ENCODE peak calls at places on chromosomes 3 and 15, in five cellular contexts. S is endothelial cell of umbilical vein, H is mesenchymal stem cell, F is HCT116, U is K562. T is an unnamed sample.

GRCh38 chr3:188819939-188820338 is 351.8 kb upstream of the TPRG1 start:
- DNase-seq in S (no peak), F (no peak), H (peak; percentile 85), U (no peak), T (no peak)

GRCh38 chr3:149090907-149091306 is 4.6 kb upstream of the HLTF start:
- DNase-seq in S (no peak), H (no peak), U (no peak), F (no peak), T (no peak)

GRCh38 chr15:39631357-39631756 is 50.5 kb downstream of the THBS1 start:
- DNase-seq in F (no peak), U (no peak), S (no peak), H (no peak), T (no peak)

GRCh38 chr15:35740761-35741160 is 194.8 kb upstream of the DPH6 start:
- DNase-seq in F (no peak), S (peak; percentile 36), U (no peak), H (no peak), T (no peak)

GRCh38 chr3:191328963-191329653 is at the start of gene CCDC50:
- DNase-seq in F (no peak), H (peak; percentile 81), S (peak; percentile 78), U (peak; percentile 82), T (peak; percentile 90)

GRCh38 chr15:74592222-74592621 is 23.4 kb upstream of the CLK3 start:
- DNase-seq in H (no peak), U (no peak), S (no peak), F (no peak), T (no peak)

GRCh38 chr15:88634449-88634848 is 4.4 kb upstream of the ISG20 start:
- DNase-seq in S (no peak), U (no peak), H (no peak), F (no peak), T (no peak)

GRCh38 chr3:121175083-121175482 is 267.1 kb downstream of the STXBP5L start:
- DNase-seq in F (no peak), H (no peak), S (no peak), U (no peak), T (no peak)

GRCh38 chr15:33547876-33548275 is 237.1 kb downstream of the RYR3 start:
- DNase-seq in U (no peak), F (no peak), H (peak; percentile 1), S (peak; percentile 55), T (peak; percentile 73)

GRCh38 chr3:196287066-196287404 is 491 bp downstream of the PCYT1A start:
- DNase-seq in U (no peak), H (peak; percentile 59), S (no peak), F (no peak), T (peak; percentile 51)

GRCh38 chr15:75508741-75509532 is 57.4 kb upstream of the SIN3A start:
- DNase-seq in F (peak; percentile 32), H (peak; percentile 62), S (peak; percentile 58), U (peak; percentile 26), T (peak; percentile 42)

GRCh38 chr3:63613561-63613960 is 38.9 kb upstream of the SNTN start:
- DNase-seq in F (no peak), U (no peak), H (no peak), S (no peak), T (no peak)

GRCh38 chr3:183907911-183908331 is 23.2 kb upstream of the PARL start:
- DNase-seq in U (no peak), H (no peak), S (no peak), F (no peak), T (no peak)

GRCh38 chr3:139204756-139205155 is 139.1 kb upstream of the MRPS22 start:
- DNase-seq in H (peak; percentile 23), S (no peak), F (no peak), U (no peak), T (no peak)

GRCh38 chr3:156431334-156432121 is 123.4 kb downstream of the SSR3 start:
- DNase-seq in U (no peak), F (no peak), H (no peak), S (peak; percentile 24), T (no peak)

GRCh38 chr15:94674251-94674650 is 442.9 kb downstream of the MCTP2 start:
- DNase-seq in U (no peak), F (no peak), S (peak; percentile 37), H (no peak), T (no peak)

GRCh38 chr3:114231616-114232015 is 5.8 kb downstream of the ZNF80 start:
- DNase-seq in S (no peak), U (no peak), F (no peak), H (no peak), T (no peak)

GRCh38 chr3:58394339-58394738 is 39.3 kb downstream of the PDHB start:
- DNase-seq in U (no peak), S (no peak), H (no peak), F (no peak), T (no peak)

GRCh38 chr15:69719527-69719926 is 266.9 kb downstream of the RPLP1 start:
- DNase-seq in H (peak; percentile 31), U (no peak), S (no peak), F (no peak), T (no peak)

GRCh38 chr3:18288243-18288642 is 136.9 kb downstream of the SATB1 start:
- DNase-seq in U (no peak), H (no peak), S (no peak), F (no peak), T (no peak)
- H2AFZ ChIP-seq in U (no peak overlapping the region), H (no peak overlapping the region), S (no peak overlapping the region), F (no peak overlapping the region), T (no peak overlapping the region)

GRCh38 chr3:61466357-61466756 is 95.0 kb upstream of the PTPRG start:
- DNase-seq in U (no peak), S (no peak), H (no peak), F (no peak), T (no peak)
- H2AFZ ChIP-seq in U (no peak overlapping the region), S (no peak overlapping the region), H (no peak overlapping the region), F (no peak overlapping the region), T (no peak overlapping the region)

DNA sequence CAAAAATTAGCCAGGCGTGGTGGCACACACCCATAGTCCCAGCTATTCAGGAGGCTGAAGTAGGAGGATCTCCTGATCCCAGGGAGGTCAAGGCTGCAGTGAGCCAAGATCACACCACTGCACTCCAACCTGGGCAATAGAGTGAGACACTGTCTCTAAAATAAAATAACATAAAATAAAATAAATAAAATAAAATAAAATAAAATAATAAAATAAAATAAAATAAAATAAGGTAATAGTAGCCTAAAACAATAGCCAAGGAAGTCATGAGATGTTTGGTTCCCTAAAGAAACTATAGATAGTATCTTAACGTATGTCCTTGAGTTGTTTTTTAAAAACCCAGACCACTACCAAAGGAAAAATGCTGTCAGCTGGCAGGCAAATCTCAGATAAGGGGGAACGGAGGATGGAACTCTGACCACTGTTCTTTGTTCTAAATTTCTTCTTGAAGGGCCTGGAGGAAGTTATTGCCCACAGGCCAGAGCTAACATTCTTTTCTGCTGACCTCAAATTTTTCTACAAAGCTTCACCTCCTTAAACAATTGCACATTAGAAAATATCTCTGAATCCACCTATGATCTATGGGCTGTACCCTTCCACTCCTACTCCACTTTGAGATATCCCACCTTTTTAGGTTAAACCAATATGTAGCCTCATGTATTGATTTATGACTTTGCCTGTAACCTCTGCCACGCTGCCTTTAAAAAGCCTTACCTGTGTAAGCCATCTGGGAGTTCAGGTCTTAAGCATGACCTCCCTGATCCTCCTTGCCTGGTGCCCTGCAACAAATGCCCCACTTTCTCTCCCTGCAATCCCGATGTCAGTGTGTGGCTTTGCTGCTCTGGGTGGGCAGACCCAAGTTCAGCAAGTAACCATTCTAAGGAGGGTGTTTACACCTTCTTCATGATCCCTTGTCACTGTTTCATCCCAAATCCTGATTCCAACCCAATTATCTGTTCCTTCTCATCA is 126.2 kb upstream of the BHLHE40 start:
- DNase-seq in F (no peak), U (no peak), H (no peak), S (peak; percentile 94), T (no peak)
- H2AFZ ChIP-seq in F (no peak overlapping the region), U (no peak overlapping the region), H (no peak overlapping the region), S (no peak overlapping the region), T (no peak overlapping the region)

GRCh38 chr15:89725064-89725463 is 26.0 kb downstream of the MESP1 start:
- DNase-seq in U (no peak), S (no peak), F (no peak), H (no peak), T (no peak)

GRCh38 chr15:89732451-89733172 is 18.4 kb downstream of the MESP1 start:
- DNase-seq in U (no peak), H (no peak), F (no peak), S (no peak), T (no peak)

GRCh38 chr15:89724621-89725020 is 26.4 kb downstream of the MESP1 start:
- DNase-seq in U (no peak), H (no peak), F (no peak), S (no peak), T (no peak)

GRCh38 chr15:89731275-89731674 is 19.8 kb downstream of the MESP1 start:
- DNase-seq in S (no peak), H (no peak), F (no peak), U (no peak), T (no peak)

GRCh38 chr15:89728254-89728653 is 22.8 kb downstream of the MESP1 start:
- DNase-seq in F (no peak), U (no peak), H (peak; percentile 77), S (no peak), T (peak; percentile 48)
- H2AFZ ChIP-seq in F (no peak overlapping the region), U (no peak overlapping the region), H (no peak overlapping the region), S (no peak overlapping the region), T (no peak overlapping the region)

GRCh38 chr15:40731034-40731433 is 24.0 kb downstream of the RMDN3 start:
- DNase-seq in H (no peak), S (peak; percentile 73), F (no peak), U (no peak), T (no peak)
- H2AFZ ChIP-seq in H (no peak overlapping the region), S (peak overlapping the region; percentile 79), F (no peak overlapping the region), U (no peak overlapping the region), T (no peak overlapping the region)

DNA sequence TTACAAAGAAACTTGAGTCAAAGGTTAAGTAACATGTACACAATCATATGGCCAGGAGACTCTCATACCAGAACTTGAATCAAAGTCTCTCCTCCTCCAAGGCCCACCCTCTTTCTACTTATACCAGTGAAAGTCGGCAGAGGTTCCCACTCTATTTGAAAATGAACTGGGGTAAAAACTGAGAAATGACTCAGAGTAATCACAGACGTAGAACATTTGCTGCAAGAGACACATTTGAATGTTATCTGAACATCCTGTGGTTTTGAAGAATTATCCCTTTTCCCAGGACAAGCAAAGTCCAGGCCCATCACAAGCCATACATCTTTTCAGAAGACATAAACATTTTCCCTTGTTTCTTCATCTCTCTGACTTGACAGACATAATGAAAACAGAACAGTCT is 55.8 kb downstream of the SHOX2 start:
- DNase-seq in U (no peak), F (no peak), S (no peak), H (peak; percentile 8), T (no peak)
- H2AFZ ChIP-seq in U (no peak overlapping the region), F (no peak overlapping the region), S (no peak overlapping the region), H (no peak overlapping the region), T (no peak overlapping the region)

T was measured in hepatocyte.